ENCODE peak calls at places on chromosomes 4 and X, in ten cellular contexts. R is mammary epithelial cell; H is stomach; B is suprapubic skin; D is body of pancreas; C is BE2C; S is esophagus squamous epithelium; X is hepatocyte; I is GM23248; N is CD8-positive, alpha-beta memory T cell. L is an unnamed sample.

GRCh38 chrX:48498374-48498809 is 10.4 kb upstream of the PORCN start:
- DNase-seq in R (peak; percentile 73), H (no peak), B (no peak), D (no peak), C (no peak), S (no peak), X (no peak), I (peak; percentile 88), N (no peak), L (no peak)

GRCh38 chrX:27675493-27675892 is 85.3 kb downstream of the DCAF8L2 start:
- DNase-seq in R (peak; percentile 76), H (no peak), B (no peak), D (no peak), C (no peak), S (no peak), X (peak; percentile 17), I (peak; percentile 0), N (no peak), L (no peak)

GRCh38 chr4:86388252-86388651 is 28.4 kb upstream of the MAPK10 start:
- DNase-seq in R (no peak), H (no peak), B (no peak), D (no peak), C (no peak), S (no peak), X (no peak), I (no peak), N (no peak), L (no peak)

GRCh38 chr4:107380836-107381438 is 339.1 kb downstream of the PAPSS1 start:
- DNase-seq in R (no peak), H (no peak), B (no peak), D (no peak), C (no peak), S (no peak), X (no peak), I (no peak), N (no peak), L (no peak)

GRCh38 chrX:97397371-97397770 is 513.7 kb downstream of the RPA4 start:
- DNase-seq in R (no peak), H (no peak), B (no peak), D (no peak), C (no peak), S (no peak), X (no peak), I (no peak), N (no peak), L (no peak)

GRCh38 chr4:102174800-102175199 is 170.5 kb downstream of the SLC39A8 start:
- DNase-seq in R (peak; percentile 61), H (no peak), B (no peak), D (no peak), C (no peak), S (no peak), X (no peak), I (peak; percentile 69), N (no peak), L (peak; percentile 4)

GRCh38 chr4:41318839-41319530 is 62.3 kb downstream of the UCHL1 start:
- DNase-seq in R (peak; percentile 22), H (no peak), B (no peak), D (no peak), C (peak; percentile 46), S (no peak), X (peak; percentile 50), I (peak; percentile 52), N (no peak), L (no peak)

GRCh38 chr4:57190651-57191481 is 80.7 kb upstream of the IGFBP7 start:
- DNase-seq in R (peak; percentile 11), H (no peak), B (no peak), D (peak; percentile 16), C (peak; percentile 52), S (no peak), X (peak; percentile 56), I (peak; percentile 26), N (no peak), L (no peak)

GRCh38 chrX:16785247-16786138 is 773 bp upstream of the TXLNG start:
- DNase-seq in R (no peak), H (peak; percentile 40), B (peak; percentile 68), D (peak; percentile 30), C (no peak), S (no peak), X (peak; percentile 35), I (peak; percentile 18), N (no peak), L (no peak)

GRCh38 chr4:143641406-143641805 is 59.1 kb downstream of the FREM3 start:
- DNase-seq in R (no peak), H (no peak), B (no peak), D (no peak), C (no peak), S (no peak), X (no peak), I (no peak), N (no peak), L (no peak)

GRCh38 chrX:45134303-45134702 is 66.4 kb downstream of the DIPK2B start:
- DNase-seq in R (no peak), H (no peak), B (no peak), D (no peak), C (peak; percentile 32), S (no peak), X (no peak), I (no peak), N (no peak), L (no peak)

GRCh38 chr4:28176942-28177341 is 1316.3 kb downstream of the STIM2 start:
- DNase-seq in R (no peak), H (no peak), B (no peak), D (no peak), C (no peak), S (no peak), X (no peak), I (no peak), N (no peak), L (no peak)

GRCh38 chrX:130416785-130417184 is 15.0 kb downstream of the RBMX2 start:
- DNase-seq in R (no peak), H (no peak), B (no peak), D (no peak), C (no peak), S (no peak), X (no peak), I (no peak), N (no peak), L (no peak)

GRCh38 chr4:168484626-168485025 is 4.3 kb upstream of the DDX60L start:
- DNase-seq in R (peak; percentile 62), H (no peak), B (no peak), D (no peak), C (no peak), S (no peak), X (peak; percentile 5), I (peak; percentile 91), N (no peak), L (peak; percentile 60)

GRCh38 chrX:36803151-36803550 is 205.0 kb upstream of the FAM47C start:
- DNase-seq in R (no peak), H (no peak), B (no peak), D (no peak), C (no peak), S (no peak), X (no peak), I (no peak), N (no peak), L (no peak)

GRCh38 chrX:36804066-36804465 is 204.1 kb upstream of the FAM47C start:
- DNase-seq in R (no peak), H (no peak), B (no peak), D (no peak), C (no peak), S (no peak), X (no peak), I (no peak), N (no peak), L (no peak)
- H3K27me3 ChIP-seq in R (no peaks in the 10 kb centered on the region), H (no peaks in the 10 kb centered on the region), B (no peaks in the 10 kb centered on the region), D (no peaks in the 10 kb centered on the region), C (no peaks in the 10 kb centered on the region), S (no peaks in the 10 kb centered on the region), X (no peaks in the 10 kb centered on the region), I (no peaks in the 10 kb centered on the region), N (no peaks in the 10 kb centered on the region), L (no peaks in the 10 kb centered on the region)

GRCh38 chr4:16532240-16532990 is 306.1 kb upstream of the TAPT1 start:
- DNase-seq in R (peak; percentile 1), H (no peak), B (no peak), D (no peak), C (no peak), S (no peak), X (peak; percentile 11), I (peak; percentile 92), N (no peak), L (peak; percentile 66)
- H3K27me3 ChIP-seq in R (no peaks in the 10 kb centered on the region), H (no peaks in the 10 kb centered on the region), B (no peaks in the 10 kb centered on the region), D (no peaks in the 10 kb centered on the region), C (no peaks in the 10 kb centered on the region), S (peaks cover 59% of the 10 kb centered on the region), X (no peaks in the 10 kb centered on the region), I (no peaks in the 10 kb centered on the region), N (no peaks in the 10 kb centered on the region), L (no peaks in the 10 kb centered on the region)

DNA sequence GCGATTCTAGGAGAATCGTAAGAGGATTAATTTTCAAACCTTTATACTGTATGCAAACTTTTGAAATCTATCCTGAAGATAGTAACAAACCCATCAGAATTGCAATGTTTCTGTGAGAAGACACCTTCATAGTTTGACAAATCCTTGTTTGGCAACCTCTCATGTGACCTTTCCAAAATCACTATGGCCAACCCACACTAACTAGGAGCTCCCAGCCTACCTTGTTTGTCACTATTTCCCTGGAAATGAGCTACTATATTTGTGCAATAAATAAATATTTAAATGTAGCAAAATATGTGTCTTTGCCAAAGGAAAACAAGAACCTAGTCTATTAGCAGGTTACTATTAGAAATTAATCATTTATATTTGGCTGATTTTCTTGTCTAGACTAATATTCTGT is 173.7 kb downstream of the PPP1R2C start:
- DNase-seq in R (no peak), H (no peak), B (no peak), D (no peak), C (no peak), S (no peak), X (no peak), I (no peak), N (no peak), L (no peak)
- H3K27me3 ChIP-seq in R (no peaks in the 10 kb centered on the region), H (no peaks in the 10 kb centered on the region), B (no peaks in the 10 kb centered on the region), D (no peaks in the 10 kb centered on the region), C (no peaks in the 10 kb centered on the region), S (no peaks in the 10 kb centered on the region), X (no peaks in the 10 kb centered on the region), I (no peaks in the 10 kb centered on the region), N (no peaks in the 10 kb centered on the region), L (no peaks in the 10 kb centered on the region)

GRCh38 chr4:185754961-185755360 is 57.0 kb downstream of the SORBS2 start:
- DNase-seq in R (no peak), H (no peak), B (no peak), D (no peak), C (no peak), S (no peak), X (no peak), I (no peak), N (no peak), L (no peak)

GRCh38 chr4:185752881-185753280 is 59.1 kb downstream of the SORBS2 start:
- DNase-seq in R (no peak), H (no peak), B (no peak), D (no peak), C (no peak), S (no peak), X (no peak), I (no peak), N (no peak), L (no peak)

GRCh38 chr4:185755451-185755850 is 56.5 kb downstream of the SORBS2 start:
- DNase-seq in R (no peak), H (no peak), B (no peak), D (no peak), C (no peak), S (no peak), X (no peak), I (no peak), N (no peak), L (no peak)

GRCh38 chr4:185761352-185762235 is 50.4 kb downstream of the SORBS2 start:
- DNase-seq in R (no peak), H (no peak), B (no peak), D (no peak), C (no peak), S (no peak), X (no peak), I (peak; percentile 37), N (no peak), L (no peak)

GRCh38 chr4:185758807-185759206 is 53.2 kb downstream of the SORBS2 start:
- DNase-seq in R (no peak), H (no peak), B (no peak), D (no peak), C (no peak), S (no peak), X (no peak), I (no peak), N (no peak), L (no peak)
- H3K27me3 ChIP-seq in R (no peaks in the 10 kb centered on the region), H (no peaks in the 10 kb centered on the region), B (no peaks in the 10 kb centered on the region), D (no peaks in the 10 kb centered on the region), C (no peaks in the 10 kb centered on the region), S (no peaks in the 10 kb centered on the region), X (no peaks in the 10 kb centered on the region), I (peaks cover 18% of the 10 kb centered on the region), N (no peaks in the 10 kb centered on the region), L (peaks cover 7% of the 10 kb centered on the region)

L was measured in AG04450.